ENCODE peak calls at places on chromosome 16, in eight cellular contexts. X is effector memory CD4-positive, alpha-beta T cell; B is transverse colon; R is AG04450; F is fibroblast of mammary gland; E is mesendoderm; V is WERI-Rb-1; S is cardiac muscle cell. G is an unnamed sample.

GRCh38 chr16:55040366-55041086 is 109.9 kb downstream of the IRX5 start:
- DNase-seq in X (no peak), B (no peak), R (no peak), F (no peak), E (no peak), V (no peak), S (no peak), G (no peak)

GRCh38 chr16:29675811-29676643 is 3.0 kb upstream of the QPRT start:
- DNase-seq in X (no peak), B (no peak), R (no peak), F (peak; percentile 38), E (peak; percentile 87), V (no peak), S (peak; percentile 53), G (no peak)

GRCh38 chr16:2858245-2859025 is 465 bp upstream of the PRSS22 start:
- DNase-seq in X (no peak), B (peak; percentile 88), R (no peak), F (no peak), E (peak; percentile 60), V (no peak), S (no peak), G (no peak)

GRCh38 chr16:69476920-69477418 is 52.5 kb downstream of the CYB5B start:
- DNase-seq in X (no peak), B (no peak), R (peak; percentile 77), F (peak; percentile 95), E (peak; percentile 37), V (no peak), S (peak; percentile 67), G (no peak)

GRCh38 chr16:50021509-50021908 is 3.5 kb upstream of the CNEP1R1 start:
- DNase-seq in X (no peak), B (no peak), R (no peak), F (peak; percentile 26), E (peak; percentile 83), V (peak; percentile 59), S (peak; percentile 27), G (peak; percentile 47)

GRCh38 chr16:73171380-73171779 is 123.5 kb upstream of the ZFHX3 start:
- DNase-seq in X (no peak), B (peak; percentile 29), R (no peak), F (no peak), E (peak; percentile 76), V (no peak), S (no peak), G (no peak)

GRCh38 chr16:50812046-50812445 is 70.2 kb downstream of the CYLD start:
- DNase-seq in X (no peak), B (no peak), R (no peak), F (no peak), E (no peak), V (no peak), S (no peak), G (no peak)

GRCh38 chr16:29757950-29758466 is 12.2 kb upstream of the C16orf54 start:
- DNase-seq in X (no peak), B (no peak), R (peak; percentile 47), F (peak; percentile 56), E (peak; percentile 48), V (no peak), S (peak; percentile 90), G (no peak)

GRCh38 chr16:61993076-61993475 is 43.2 kb downstream of the CDH8 start:
- DNase-seq in X (no peak), B (no peak), R (no peak), F (no peak), E (no peak), V (no peak), S (no peak), G (no peak)

GRCh38 chr16:4649744-4650442 is 25.3 kb downstream of the MGRN1 start:
- DNase-seq in X (no peak), B (no peak), R (no peak), F (no peak), E (no peak), V (no peak), S (no peak), G (no peak)

GRCh38 chr16:11329080-11329491 is 16.2 kb upstream of the RMI2 start:
- DNase-seq in X (no peak), B (no peak), R (no peak), F (peak; percentile 51), E (peak; percentile 94), V (no peak), S (peak; percentile 44), G (no peak)

GRCh38 chr16:54096607-54097006 is 190.0 kb downstream of the IRX3 start:
- DNase-seq in X (no peak), B (no peak), R (no peak), F (no peak), E (no peak), V (no peak), S (no peak), G (no peak)

GRCh38 chr16:1125471-1125870 is 27.4 kb upstream of the CACNA1H start:
- DNase-seq in X (no peak), B (peak; percentile 14), R (peak; percentile 20), F (peak; percentile 28), E (no peak), V (peak; percentile 97), S (peak; percentile 47), G (no peak)

GRCh38 chr16:76926595-76926994 is 264.4 kb upstream of the MON1B start:
- DNase-seq in X (no peak), B (no peak), R (no peak), F (no peak), E (no peak), V (no peak), S (no peak), G (no peak)

GRCh38 chr16:7513429-7513828 is 180.8 kb downstream of the RBFOX1 start:
- DNase-seq in X (no peak), B (no peak), R (no peak), F (no peak), E (peak; percentile 68), V (peak; percentile 48), S (no peak), G (peak; percentile 42)

GRCh38 chr16:12097523-12098428 is 121.2 kb downstream of the SNX29 start:
- DNase-seq in X (no peak), B (peak; percentile 13), R (peak; percentile 65), F (peak; percentile 37), E (peak; percentile 50), V (no peak), S (peak; percentile 64), G (peak; percentile 66)

GRCh38 chr16:17304814-17305169 is 166.0 kb downstream of the XYLT1 start:
- DNase-seq in X (no peak), B (peak; percentile 41), R (no peak), F (no peak), E (no peak), V (no peak), S (no peak), G (no peak)
- H3K4me3 ChIP-seq in X (no peak overlapping the region), B (no peak overlapping the region), R (no peak overlapping the region), F (no peak overlapping the region), E (no peak overlapping the region), V (no peak overlapping the region), S (no peak overlapping the region), G (no peak overlapping the region)

GRCh38 chr16:31006589-31006988 is 3.8 kb downstream of the STX1B start:
- DNase-seq in X (no peak), B (no peak), R (no peak), F (no peak), E (no peak), V (no peak), S (no peak), G (no peak)

GRCh38 chr16:31007684-31008083 is 2.8 kb downstream of the STX1B start:
- DNase-seq in X (no peak), B (no peak), R (no peak), F (no peak), E (no peak), V (no peak), S (no peak), G (no peak)

GRCh38 chr16:31009120-31009519 is 1.3 kb downstream of the STX1B start:
- DNase-seq in X (no peak), B (no peak), R (no peak), F (no peak), E (no peak), V (no peak), S (no peak), G (no peak)

GRCh38 chr16:31009894-31010293 is 544 bp downstream of the STX1B start:
- DNase-seq in X (no peak), B (no peak), R (no peak), F (no peak), E (no peak), V (no peak), S (no peak), G (no peak)

GRCh38 chr16:31008154-31008950 is 2.1 kb downstream of the STX1B start:
- DNase-seq in X (no peak), B (no peak), R (peak; percentile 41), F (peak; percentile 70), E (no peak), V (no peak), S (no peak), G (no peak)
- H3K4me3 ChIP-seq in X (no peak overlapping the region), B (no peak overlapping the region), R (peak overlapping the region; percentile 34), F (no peak overlapping the region), E (no peak overlapping the region), V (no peak overlapping the region), S (no peak overlapping the region), G (no peak overlapping the region)

GRCh38 chr16:89081556-89081955 is 12.1 kb upstream of the ACSF3 start:
- DNase-seq in X (no peak), B (no peak), R (no peak), F (no peak), E (no peak), V (no peak), S (no peak), G (no peak)
- H3K4me3 ChIP-seq in X (no peak overlapping the region), B (no peak overlapping the region), R (no peak overlapping the region), F (no peak overlapping the region), E (no peak overlapping the region), V (no peak overlapping the region), S (no peak overlapping the region), G (no peak overlapping the region)

GRCh38 chr16:67196881-67197280 is 2.0 kb upstream of the ELMO3 start:
- DNase-seq in X (no peak), B (no peak), R (no peak), F (no peak), E (no peak), V (no peak), S (no peak), G (no peak)
- H3K4me3 ChIP-seq in X (no peak overlapping the region), B (no peak overlapping the region), R (no peak overlapping the region), F (no peak overlapping the region), E (no peak overlapping the region), V (no peak overlapping the region), S (no peak overlapping the region), G (no peak overlapping the region)

G was measured in testis.